ENCODE peak calls at places on chromosomes 5 and 9, in six cellular contexts. A is substantia nigra, Y is NCI-H1092, Q is fibroblast of mammary gland, P is prostate gland, R is nephron progenitor cell. V is an unnamed sample.

GRCh38 chr9:4666042-4666699 is at the start of gene SPATA6L:
- DNase-seq in A (peak), Y (peak), P (peak), R (peak), Q (peak), V (peak)

GRCh38 chr5:14869286-14870164 is 2.1 kb downstream of the ANKH start:
- DNase-seq in R (no peak), P (no peak), Y (no peak), A (no peak), Q (peak), V (no peak)

GRCh38 chr5:176405656-176406435 is 10.5 kb downstream of the CLTB start:
- DNase-seq in Y (no peak), R (no peak), P (no peak), Q (no peak), A (no peak), V (no peak)

GRCh38 chr9:123391233-123391632 is 35.2 kb downstream of the CRB2 start:
- DNase-seq in P (no peak), A (no peak), Y (no peak), R (no peak), Q (no peak), V (no peak)

GRCh38 chr9:76414656-76415055 is 20.4 kb upstream of the RFK start:
- DNase-seq in A (no peak), R (no peak), Q (peak), P (no peak), Y (no peak), V (no peak)

GRCh38 chr5:532521-533242 is 8.4 kb upstream of the SLC9A3 start:
- DNase-seq in Q (no peak), A (no peak), P (no peak), R (no peak), Y (peak), V (no peak)

GRCh38 chr5:108303611-108304010 is 78.3 kb downstream of the FBXL17 start:
- DNase-seq in R (no peak), Q (no peak), Y (no peak), A (no peak), P (no peak), V (no peak)

GRCh38 chr5:137672001-137672400 is 63.9 kb downstream of the KLHL3 start:
- DNase-seq in Y (no peak), A (no peak), P (no peak), Q (no peak), R (no peak), V (no peak)

GRCh38 chr5:141677415-141677814 is 4.6 kb downstream of the ARAP3 start:
- DNase-seq in R (peak), P (no peak), A (no peak), Q (no peak), Y (no peak), V (no peak)

GRCh38 chr9:15423328-15423985 is 781 bp downstream of the SNAPC3 start:
- DNase-seq in A (no peak), P (no peak), Y (no peak), Q (peak), R (no peak), V (peak)

GRCh38 chr5:149018909-149019443 is 43.9 kb downstream of the SH3TC2 start:
- DNase-seq in P (no peak), Y (no peak), A (no peak), Q (peak), R (no peak), V (peak)

GRCh38 chr5:120624021-120624563 is 160.0 kb downstream of the PRR16 start:
- DNase-seq in Y (no peak), R (no peak), Q (peak), A (no peak), P (no peak), V (peak)

GRCh38 chr9:82987370-82987769 is 75.6 kb downstream of the RASEF start:
- DNase-seq in P (no peak), Y (no peak), Q (no peak), R (no peak), A (no peak), V (no peak)

GRCh38 chr9:109329274-109330258 is 8.7 kb upstream of the EPB41L4B start:
- DNase-seq in Y (no peak), R (peak), Q (peak), A (no peak), P (peak), V (peak)

GRCh38 chr9:134469041-134469875 is 143.0 kb downstream of the RXRA start:
- DNase-seq in Q (no peak), R (no peak), Y (no peak), A (no peak), P (no peak), V (no peak)

GRCh38 chr5:40733842-40734563 is 21.8 kb downstream of the TTC33 start:
- DNase-seq in P (no peak), Y (no peak), A (no peak), Q (no peak), R (no peak), V (no peak)

GRCh38 chr5:81856948-81857928 is 106.3 kb upstream of the SSBP2 start:
- DNase-seq in Y (peak), R (no peak), P (peak), Q (no peak), A (peak), V (peak)

GRCh38 chr5:7331083-7331482 is 64.9 kb upstream of the ADCY2 start:
- DNase-seq in A (no peak), Y (no peak), Q (no peak), P (no peak), R (peak), V (no peak)

GRCh38 chr9:126722922-126723806 is 81.7 kb upstream of the ZBTB43 start:
- DNase-seq in A (no peak), P (peak), Y (no peak), R (peak), Q (no peak), V (no peak)

GRCh38 chr5:73652391-73652790 is 26.4 kb downstream of the ARHGEF28 start:
- DNase-seq in A (no peak), P (no peak), R (no peak), Y (no peak), Q (no peak), V (no peak)

GRCh38 chr5:151174612-151175101 is 17.1 kb upstream of the ANXA6 start:
- DNase-seq in Y (no peak), Q (no peak), R (no peak), A (no peak), P (no peak), V (no peak)

GRCh38 chr5:107676702-107677101 is 6.0 kb upstream of the EFNA5 start:
- DNase-seq in P (no peak), R (no peak), Q (no peak), A (no peak), Y (no peak), V (no peak)

V was measured in fibroblast of gingiva.